ENCODE peak calls at places on chromosomes 4 and X, in ten cellular contexts. V is psoas muscle, Y is BJ, K is NT2/D1, X is Peyer's patch, J is heart left ventricle, C is keratinocyte, Z is Panc1, R is neural progenitor cell, T is kidney epithelial cell. B is an unnamed sample. For H3K27me3 and H3K36me3, the result is how much of the 10 kb centered on the place peaks cover.

GRCh38 chr4:39497909-39498723 is 29.1 kb downstream of the UGDH start:
- DNase-seq in V (no peak), Y (no peak), K (no peak), X (no peak), J (no peak), C (no peak), Z (no peak), R (no peak), T (no peak), B (no peak)

GRCh38 chr4:21117771-21118170 is 417.5 kb downstream of the PACRGL start:
- DNase-seq in V (no peak), Y (no peak), K (no peak), X (no peak), J (no peak), C (no peak), Z (no peak), R (no peak), T (peak), B (no peak)

GRCh38 chr4:1575418-1576199 is 108.5 kb downstream of the FAM53A start:
- DNase-seq in V (peak), Y (no peak), K (no peak), X (no peak), J (no peak), C (no peak), Z (no peak), R (no peak), T (no peak), B (peak)

GRCh38 chrX:46588263-46588662 is 14.7 kb downstream of the CHST7 start:
- DNase-seq in V (peak), Y (no peak), K (no peak), X (peak), J (peak), C (no peak), Z (no peak), R (no peak), T (no peak), B (no peak)

GRCh38 chr4:41505161-41505653 is 32.8 kb upstream of the LIMCH1 start:
- DNase-seq in V (peak), Y (no peak), K (no peak), X (no peak), J (peak), C (no peak), Z (no peak), R (no peak), T (no peak), B (no peak)

GRCh38 chrX:9659571-9660195 is 106.0 kb downstream of the GPR143 start:
- DNase-seq in V (no peak), Y (no peak), K (no peak), X (no peak), J (no peak), C (no peak), Z (no peak), R (no peak), T (no peak), B (no peak)

GRCh38 chr4:67668315-67668714 is 32.6 kb downstream of the UBA6 start:
- DNase-seq in V (no peak), Y (no peak), K (no peak), X (no peak), J (no peak), C (no peak), Z (no peak), R (no peak), T (no peak), B (no peak)

GRCh38 chr4:83556006-83556712 is 20.3 kb downstream of the GPAT3 start:
- DNase-seq in V (no peak), Y (no peak), K (no peak), X (no peak), J (no peak), C (no peak), Z (no peak), R (no peak), T (no peak), B (no peak)

GRCh38 chr4:76601791-76602190 is 166.8 kb downstream of the SHROOM3 start:
- DNase-seq in V (no peak), Y (no peak), K (no peak), X (no peak), J (no peak), C (no peak), Z (no peak), R (no peak), T (no peak), B (no peak)

GRCh38 chrX:147173586-147173985 is 359.0 kb upstream of the CXorf51A start:
- DNase-seq in V (no peak), Y (no peak), K (no peak), X (no peak), J (no peak), C (no peak), Z (no peak), R (no peak), T (no peak), B (no peak)

GRCh38 chr4:2591189-2591588 is 54.7 kb downstream of the FAM193A start:
- DNase-seq in V (no peak), Y (no peak), K (no peak), X (no peak), J (no peak), C (no peak), Z (no peak), R (peak), T (no peak), B (peak)

GRCh38 chrX:135489542-135489941 is 30.9 kb upstream of the INTS6L start:
- DNase-seq in V (no peak), Y (no peak), K (no peak), X (no peak), J (no peak), C (no peak), Z (no peak), R (no peak), T (no peak), B (no peak)

GRCh38 chrX:143461616-143462015 is 55.7 kb downstream of the SPANXN3 start:
- DNase-seq in V (no peak), Y (no peak), K (no peak), X (no peak), J (no peak), C (no peak), Z (no peak), R (no peak), T (no peak), B (no peak)

GRCh38 chr4:17721496-17722360 is 59.7 kb downstream of the FAM184B start:
- DNase-seq in V (no peak), Y (no peak), K (no peak), X (no peak), J (no peak), C (no peak), Z (no peak), R (no peak), T (no peak), B (no peak)

GRCh38 chrX:51144828-51145442 is 187.7 kb upstream of the NUDT10 start:
- DNase-seq in V (no peak), Y (no peak), K (peak), X (peak), J (no peak), C (no peak), Z (peak), R (peak), T (no peak), B (peak)

GRCh38 chr4:102562995-102563394 is 61.8 kb downstream of the NFKB1 start:
- DNase-seq in V (no peak), Y (no peak), K (no peak), X (no peak), J (no peak), C (no peak), Z (no peak), R (no peak), T (no peak), B (no peak)

GRCh38 chrX:154821523-154821922 is 12.9 kb downstream of the SMIM9 start:
- DNase-seq in V (no peak), Y (no peak), K (no peak), X (no peak), J (no peak), C (no peak), Z (no peak), R (no peak), T (no peak), B (no peak)

GRCh38 chrX:74613350-74614192 is 853 bp downstream of the RLIM start:
- DNase-seq in V (no peak), Y (no peak), K (no peak), X (peak), J (no peak), C (no peak), Z (no peak), R (peak), T (no peak), B (peak)

GRCh38 chr4:37383579-37384229 is 139.2 kb downstream of the NWD2 start:
- DNase-seq in V (no peak), Y (no peak), K (peak), X (no peak), J (no peak), C (no peak), Z (peak), R (peak), T (no peak), B (peak)

GRCh38 chr4:83075696-83076095 is 38.8 kb downstream of the PLAC8 start:
- DNase-seq in V (no peak), Y (peak), K (no peak), X (no peak), J (no peak), C (no peak), Z (no peak), R (no peak), T (peak), B (no peak)

GRCh38 chrX:16664059-16664458 is 14.1 kb downstream of the S100G start:
- DNase-seq in V (no peak), Y (no peak), K (no peak), X (no peak), J (no peak), C (no peak), Z (no peak), R (no peak), T (no peak), B (no peak)

GRCh38 chr4:111883557-111883999 is 261.7 kb upstream of the FAM241A start:
- DNase-seq in V (no peak), Y (no peak), K (no peak), X (no peak), J (no peak), C (no peak), Z (no peak), R (peak), T (no peak), B (no peak)

GRCh38 chr4:42995343-42995944 is 102.9 kb downstream of the GRXCR1 start:
- DNase-seq in V (no peak), Y (no peak), K (no peak), X (no peak), J (no peak), C (no peak), Z (peak), R (peak), T (peak), B (peak)

GRCh38 chrX:130770615-130771014 is 132.4 kb downstream of the ENOX2 start:
- DNase-seq in V (no peak), Y (no peak), K (no peak), X (no peak), J (no peak), C (peak), Z (peak), R (no peak), T (peak), B (no peak)

GRCh38 chr4:146545102-146545501 is 23.4 kb upstream of the SLC10A7 start:
- DNase-seq in V (no peak), Y (no peak), K (no peak), X (no peak), J (no peak), C (no peak), Z (no peak), R (peak), T (no peak), B (peak)

GRCh38 chr4:186826866-186827541 is 103.3 kb upstream of the FAT1 start:
- DNase-seq in V (no peak), Y (no peak), K (no peak), X (no peak), J (no peak), C (no peak), Z (no peak), R (no peak), T (no peak), B (no peak)

GRCh38 chr4:108433832-108434231 is 186.5 kb upstream of the RPL34 start:
- DNase-seq in V (no peak), Y (peak), K (no peak), X (peak), J (no peak), C (no peak), Z (no peak), R (no peak), T (no peak), B (no peak)

GRCh38 chr4:40842318-40842717 is 92.6 kb downstream of the NSUN7 start:
- DNase-seq in V (peak), Y (no peak), K (no peak), X (no peak), J (no peak), C (no peak), Z (no peak), R (no peak), T (no peak), B (no peak)

GRCh38 chrX:101452051-101452450 is 33.2 kb upstream of the ARMCX4 start:
- DNase-seq in V (no peak), Y (no peak), K (no peak), X (no peak), J (no peak), C (no peak), Z (no peak), R (no peak), T (no peak), B (no peak)

GRCh38 chr4:148053298-148054003 is 321.6 kb downstream of the ARHGAP10 start:
- DNase-seq in V (no peak), Y (no peak), K (no peak), X (no peak), J (no peak), C (no peak), Z (no peak), R (no peak), T (no peak), B (no peak)

GRCh38 chr4:148052448-148052847 is 320.6 kb downstream of the ARHGAP10 start:
- DNase-seq in V (no peak), Y (no peak), K (no peak), X (no peak), J (no peak), C (no peak), Z (no peak), R (no peak), T (no peak), B (no peak)

GRCh38 chr4:148054275-148054674 is 322.4 kb downstream of the ARHGAP10 start:
- DNase-seq in V (no peak), Y (no peak), K (no peak), X (no peak), J (no peak), C (no peak), Z (no peak), R (no peak), T (no peak), B (no peak)

GRCh38 chr4:148055844-148056243 is 324.0 kb downstream of the ARHGAP10 start:
- DNase-seq in V (no peak), Y (no peak), K (no peak), X (no peak), J (no peak), C (no peak), Z (no peak), R (no peak), T (no peak), B (no peak)

GRCh38 chr4:148051403-148051802 is 319.5 kb downstream of the ARHGAP10 start:
- DNase-seq in V (no peak), Y (no peak), K (no peak), X (no peak), J (no peak), C (no peak), Z (no peak), R (no peak), T (no peak), B (no peak)
- H3K4me3 ChIP-seq in V (no peak), Y (no peak), K (no peak), X (no peak), J (no peak), C (no peak), Z (no peak), R (no peak), T (no peak), B (no peak)

DNA sequence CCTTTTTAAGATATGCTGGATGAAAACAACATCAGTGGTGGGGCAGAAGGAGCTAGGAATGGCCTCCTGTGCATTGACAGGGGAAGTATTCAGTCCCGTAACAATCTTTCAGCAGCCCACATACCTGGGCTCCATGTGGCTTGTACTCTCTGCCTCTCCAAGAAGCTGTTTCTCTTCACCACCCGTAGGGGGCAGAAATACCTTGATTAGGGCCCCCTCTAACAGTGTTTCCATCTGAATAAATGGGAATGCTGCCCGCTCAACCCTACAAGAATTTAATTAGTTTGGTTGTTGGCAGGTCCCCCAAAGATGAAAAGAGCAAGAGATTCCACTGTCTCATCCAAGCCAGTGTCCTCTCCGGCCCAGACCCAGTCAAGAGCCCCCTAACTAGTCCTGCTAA is 155.2 kb downstream of the SMIM20 start:
- DNase-seq in V (no peak), Y (no peak), K (peak), X (no peak), J (no peak), C (no peak), Z (no peak), R (peak), T (no peak), B (peak)
- H3K27me3 ChIP-seq in V (under half), Y (under half), K (under half), X (under half), J (under half), C (under half), Z (under half), R (under half), T (under half), B (under half)

GRCh38 chr4:25680580-25680979 is 24.9 kb downstream of the SLC34A2 start:
- DNase-seq in V (no peak), Y (no peak), K (no peak), X (no peak), J (no peak), C (no peak), Z (no peak), R (no peak), T (no peak), B (no peak)

GRCh38 chr4:25676221-25676620 is 20.6 kb downstream of the SLC34A2 start:
- DNase-seq in V (no peak), Y (no peak), K (no peak), X (no peak), J (no peak), C (no peak), Z (no peak), R (no peak), T (no peak), B (peak)

GRCh38 chr4:25677943-25678342 is 22.3 kb downstream of the SLC34A2 start:
- DNase-seq in V (no peak), Y (no peak), K (no peak), X (no peak), J (no peak), C (no peak), Z (no peak), R (no peak), T (no peak), B (peak)

GRCh38 chr4:25674386-25674785 is 18.7 kb downstream of the SLC34A2 start:
- DNase-seq in V (no peak), Y (no peak), K (no peak), X (no peak), J (no peak), C (no peak), Z (no peak), R (no peak), T (no peak), B (peak)

GRCh38 chr4:25677157-25677556 is 21.5 kb downstream of the SLC34A2 start:
- DNase-seq in V (no peak), Y (no peak), K (no peak), X (peak), J (no peak), C (no peak), Z (no peak), R (no peak), T (no peak), B (peak)
- H3K36me3 ChIP-seq in V (under half), Y (under half), K (under half), X (under half), J (under half), C (under half), Z (under half), R (under half), T (under half), B (under half)

GRCh38 chr4:109435635-109436034 is 2.0 kb downstream of the SEC24B start:
- DNase-seq in V (no peak), Y (no peak), K (no peak), X (no peak), J (no peak), C (no peak), Z (no peak), R (no peak), T (no peak), B (no peak)
- H3K4me3 ChIP-seq in V (peak), Y (no peak), K (no peak), X (no peak), J (peak), C (peak), Z (no peak), R (peak), T (no peak), B (no peak)

GRCh38 chr4:28776004-28776403 is 1915.4 kb downstream of the STIM2 start:
- DNase-seq in V (no peak), Y (no peak), K (no peak), X (no peak), J (no peak), C (no peak), Z (no peak), R (no peak), T (no peak), B (no peak)
- H3K27me3 ChIP-seq in V (under half), Y (under half), K (under half), X (under half), J (under half), C (under half), Z (under half), R (under half), T (under half), B (under half)

DNA sequence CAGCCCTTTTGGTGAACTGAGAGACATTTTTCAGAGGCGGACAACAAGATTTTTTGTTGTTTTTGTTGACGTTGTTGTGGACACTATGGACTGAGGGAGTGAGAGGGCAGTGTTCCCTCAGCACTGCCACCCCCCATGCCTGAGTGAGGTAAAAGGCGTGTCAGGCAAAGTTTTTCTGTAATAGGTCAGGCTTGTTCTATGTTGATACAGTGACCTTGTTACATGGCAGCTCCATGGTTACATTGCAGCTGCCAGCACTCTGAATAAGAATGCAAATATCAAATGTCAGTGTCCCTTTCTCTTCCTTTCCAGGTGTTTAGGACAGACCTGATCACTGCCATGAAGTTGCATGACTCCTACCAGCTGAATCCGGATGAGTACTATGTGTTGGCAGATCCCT is 36.6 kb downstream of the JADE1 start:
- DNase-seq in V (no peak), Y (no peak), K (no peak), X (no peak), J (no peak), C (no peak), Z (no peak), R (no peak), T (no peak), B (no peak)
- H3K36me3 ChIP-seq in V (under half), Y (under half), K (half or more), X (under half), J (half or more), C (under half), Z (under half), R (under half), T (under half), B (half or more)

DNA sequence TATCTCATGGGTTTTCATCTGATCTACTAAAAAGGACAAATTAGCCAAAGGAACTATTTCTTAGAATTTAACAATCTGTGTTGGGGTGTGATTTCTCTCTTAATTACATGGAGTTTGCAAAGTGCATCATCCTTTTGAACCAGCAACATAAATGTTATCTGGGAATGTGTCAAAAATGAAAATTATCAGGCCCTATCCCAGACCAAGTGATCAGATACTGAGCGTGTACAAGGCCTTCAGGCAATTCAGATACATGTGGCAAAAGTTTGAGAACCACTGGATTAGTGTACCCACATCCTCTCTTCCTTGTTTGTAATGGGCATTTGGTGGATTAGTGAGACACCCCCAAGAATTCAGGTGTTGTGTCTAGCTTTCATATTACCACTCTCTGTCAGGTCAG is 3.8 kb downstream of the SH3D19 start:
- DNase-seq in V (no peak), Y (no peak), K (no peak), X (no peak), J (no peak), C (no peak), Z (no peak), R (no peak), T (no peak), B (no peak)
- H3K4me3 ChIP-seq in V (no peak), Y (no peak), K (no peak), X (no peak), J (no peak), C (no peak), Z (no peak), R (no peak), T (no peak), B (no peak)

DNA sequence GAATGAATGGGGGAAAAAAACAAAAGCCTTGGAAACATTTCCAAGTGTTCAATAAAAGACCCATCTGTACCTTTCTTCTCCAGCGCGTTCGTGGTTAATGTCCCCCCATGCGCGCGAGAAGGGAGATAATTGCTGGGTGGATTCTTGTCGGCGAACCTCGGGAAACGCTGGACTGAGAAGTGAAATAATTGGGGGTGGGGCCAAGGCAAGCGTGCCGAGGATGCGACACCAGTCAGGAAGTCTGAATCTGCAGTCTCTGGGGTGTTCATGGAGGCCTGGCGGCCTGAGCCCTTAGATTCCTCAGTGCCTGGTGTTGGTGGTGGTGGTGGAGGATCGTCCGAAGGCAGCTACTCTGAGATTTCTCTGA is 5.3 kb upstream of the ARX start:
- DNase-seq in V (no peak), Y (no peak), K (no peak), X (no peak), J (no peak), C (no peak), Z (no peak), R (no peak), T (no peak), B (peak)
- H3K27me3 ChIP-seq in V (under half), Y (under half), K (half or more), X (under half), J (half or more), C (half or more), Z (under half), R (half or more), T (half or more), B (half or more)